ENCODE peak calls at places on chromosomes 12 and 14, in four cellular contexts. One of them, this sample, is unnamed. For H3K36me3, the result is how much of the 10 kb centered on the place peaks cover.

GRCh38 chr12:109134186-109134917 is 18.0 kb downstream of the ACACB start:
- DNase-seq in thoracic aorta: no peak
- DNase-seq in heart right ventricle: peak
- DNase-seq in uterus: peak
- DNase-seq in this sample: peak

GRCh38 chr12:51678086-51678724 is 87.2 kb downstream of the SCN8A start:
- DNase-seq in thoracic aorta: no peak
- DNase-seq in heart right ventricle: no peak
- DNase-seq in uterus: no peak
- DNase-seq in this sample: peak

GRCh38 chr12:56718167-56718566 is 6.9 kb downstream of the NACA start:
- DNase-seq in thoracic aorta: no peak
- DNase-seq in heart right ventricle: no peak
- DNase-seq in uterus: no peak
- DNase-seq in this sample: no peak

GRCh38 chr12:20547788-20548575 is 147.2 kb upstream of the SLCO1C1 start:
- DNase-seq in thoracic aorta: no peak
- DNase-seq in heart right ventricle: peak
- DNase-seq in uterus: no peak
- DNase-seq in this sample: no peak

GRCh38 chr12:30719060-30719459 is 23.4 kb upstream of the IPO8 start:
- DNase-seq in thoracic aorta: no peak
- DNase-seq in heart right ventricle: no peak
- DNase-seq in uterus: no peak
- DNase-seq in this sample: peak

GRCh38 chr14:30330452-30330851 is 228.5 kb upstream of the G2E3 start:
- DNase-seq in thoracic aorta: no peak
- DNase-seq in heart right ventricle: no peak
- DNase-seq in uterus: no peak
- DNase-seq in this sample: peak

GRCh38 chr12:92468358-92469020 is 234.3 kb upstream of the PLEKHG7 start:
- DNase-seq in thoracic aorta: no peak
- DNase-seq in heart right ventricle: no peak
- DNase-seq in uterus: no peak
- DNase-seq in this sample: no peak

GRCh38 chr12:123049398-123050250 is 69.1 kb downstream of the ARL6IP4 start:
- DNase-seq in thoracic aorta: no peak
- DNase-seq in heart right ventricle: no peak
- DNase-seq in uterus: no peak
- DNase-seq in this sample: no peak

GRCh38 chr12:110750784-110751461 is 8.2 kb upstream of the PPP1CC start:
- DNase-seq in thoracic aorta: no peak
- DNase-seq in heart right ventricle: peak
- DNase-seq in uterus: peak
- DNase-seq in this sample: no peak

GRCh38 chr12:106118278-106118820 is 20.4 kb downstream of the NUAK1 start:
- DNase-seq in thoracic aorta: no peak
- DNase-seq in heart right ventricle: no peak
- DNase-seq in uterus: no peak
- DNase-seq in this sample: no peak

GRCh38 chr14:37116933-37117844 is 55.2 kb downstream of the SLC25A21 start:
- DNase-seq in thoracic aorta: no peak
- DNase-seq in heart right ventricle: no peak
- DNase-seq in uterus: no peak
- DNase-seq in this sample: peak

GRCh38 chr12:127193341-127193740 is 1073.6 kb upstream of the TMEM132C start:
- DNase-seq in thoracic aorta: no peak
- DNase-seq in heart right ventricle: no peak
- DNase-seq in uterus: no peak
- DNase-seq in this sample: peak

DNA sequence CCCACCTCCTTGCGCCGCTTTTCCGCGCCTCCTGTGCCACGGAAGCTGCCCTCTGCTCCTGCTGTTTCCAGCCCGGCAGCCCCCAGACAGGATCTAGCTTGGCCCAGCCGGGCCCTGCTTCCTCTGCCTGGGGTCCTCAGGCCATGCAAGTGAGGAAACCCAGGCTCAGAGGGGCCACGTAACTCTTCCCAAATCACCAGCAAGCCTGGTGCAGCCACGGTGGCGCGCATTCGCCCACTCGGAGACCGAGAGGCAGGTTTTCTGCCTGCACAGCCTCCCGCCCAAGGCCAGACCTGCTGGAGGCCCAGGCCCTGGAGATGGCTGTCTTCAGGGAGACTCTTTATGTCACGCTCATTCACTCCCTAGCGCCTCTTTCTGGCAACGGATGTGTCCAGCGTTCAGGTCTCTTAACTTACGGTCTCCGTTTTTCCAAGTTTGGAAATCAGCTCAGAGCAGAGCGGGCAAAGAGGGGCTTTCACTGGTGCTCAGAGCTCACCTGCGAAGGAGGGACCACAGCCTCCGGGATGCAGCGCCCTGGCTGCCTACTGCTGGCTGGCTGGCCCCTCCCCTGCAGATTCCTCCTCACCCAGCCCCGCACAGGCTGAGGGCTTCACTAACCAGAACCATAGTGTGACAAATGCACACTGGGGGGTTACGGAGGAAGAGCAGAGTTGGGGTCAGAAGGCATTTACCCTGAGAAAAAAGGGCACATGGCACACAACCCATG is 20.6 kb upstream of the CEP170B start:
- DNase-seq in thoracic aorta: no peak
- DNase-seq in heart right ventricle: no peak
- DNase-seq in uterus: no peak
- DNase-seq in this sample: no peak
- H3K4me3 ChIP-seq in thoracic aorta: peak
- H3K4me3 ChIP-seq in heart right ventricle: peak
- H3K4me3 ChIP-seq in uterus: no peak
- H3K4me3 ChIP-seq in this sample: no peak

GRCh38 chr12:94875525-94875924 is 128.0 kb downstream of the NDUFA12 start:
- DNase-seq in thoracic aorta: no peak
- DNase-seq in heart right ventricle: no peak
- DNase-seq in uterus: no peak
- DNase-seq in this sample: peak
- TF ChIP-seq CTCF in thoracic aorta: no peak
- TF ChIP-seq CTCF in heart right ventricle: no peak
- TF ChIP-seq CTCF in uterus: peak
- TF ChIP-seq CTCF in this sample: peak

DNA sequence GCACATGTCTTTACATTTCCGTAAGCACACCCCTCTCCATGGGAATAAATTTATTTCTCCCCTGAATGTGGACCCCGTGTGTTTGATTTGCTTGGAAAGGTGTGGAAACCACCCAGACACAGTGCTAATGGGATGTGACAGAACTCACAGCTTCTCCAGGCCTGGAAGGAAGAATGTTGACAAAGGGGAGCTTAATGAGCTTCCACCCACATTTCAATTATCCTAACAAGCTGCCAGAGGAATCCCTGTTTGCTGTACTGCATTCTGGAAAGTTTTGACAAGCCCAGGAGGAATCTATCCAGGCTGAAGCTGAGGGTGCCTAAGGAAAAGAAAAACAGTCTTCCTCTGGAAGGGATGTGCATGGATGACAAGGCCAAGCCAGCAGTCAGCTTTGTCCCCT is 51.2 kb upstream of the CCDC60 start:
- DNase-seq in thoracic aorta: no peak
- DNase-seq in heart right ventricle: no peak
- DNase-seq in uterus: no peak
- DNase-seq in this sample: no peak
- H3K36me3 ChIP-seq in thoracic aorta: under half
- H3K36me3 ChIP-seq in heart right ventricle: under half
- H3K36me3 ChIP-seq in uterus: under half
- H3K36me3 ChIP-seq in this sample: under half

GRCh38 chr12:53004178-53004577 is 2.1 kb upstream of the EIF4B start:
- DNase-seq in thoracic aorta: no peak
- DNase-seq in heart right ventricle: no peak
- DNase-seq in uterus: no peak
- DNase-seq in this sample: peak
- H3K4me3 ChIP-seq in thoracic aorta: no peak
- H3K4me3 ChIP-seq in heart right ventricle: no peak
- H3K4me3 ChIP-seq in uterus: no peak
- H3K4me3 ChIP-seq in this sample: no peak

DNA sequence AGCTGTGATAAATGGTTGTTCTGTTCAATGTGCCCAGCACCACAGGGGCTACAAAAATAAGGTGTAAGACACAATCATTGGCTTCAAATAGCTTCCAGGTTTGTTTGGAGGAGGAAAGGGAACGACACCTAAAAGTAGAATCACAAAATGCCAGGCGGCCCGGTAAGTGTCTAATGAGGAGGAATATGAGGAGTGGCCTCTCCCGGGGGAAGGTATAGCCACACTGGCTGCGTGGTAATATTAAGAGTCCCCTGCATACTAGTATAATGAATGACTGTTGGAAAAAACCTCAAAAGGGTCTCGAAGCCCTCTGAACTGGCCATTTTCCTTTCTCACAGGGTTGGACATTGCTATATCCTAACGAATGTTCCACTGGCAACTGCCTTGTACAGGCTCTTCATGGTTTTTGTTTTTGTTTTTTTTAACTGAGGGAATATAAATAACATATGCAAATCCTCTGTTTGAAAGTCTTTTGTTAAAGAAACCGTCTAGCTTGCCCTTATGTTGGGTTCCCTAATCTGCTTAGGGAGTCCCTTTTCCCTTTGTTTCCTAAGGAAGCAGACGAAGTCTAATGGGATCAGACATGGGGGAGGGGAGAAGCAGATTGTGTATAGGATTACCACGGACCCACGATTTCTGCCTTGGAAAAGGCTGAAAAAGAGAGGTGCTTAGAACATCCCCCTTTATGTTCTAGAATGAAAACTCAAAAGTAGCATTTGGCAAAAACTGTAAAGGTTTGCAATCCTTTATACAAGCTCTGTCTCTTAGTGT is 4.2 kb downstream of the CCDC60 start:
- DNase-seq in thoracic aorta: no peak
- DNase-seq in heart right ventricle: no peak
- DNase-seq in uterus: no peak
- DNase-seq in this sample: no peak
- TF ChIP-seq CTCF in thoracic aorta: no peak
- TF ChIP-seq CTCF in heart right ventricle: no peak
- TF ChIP-seq CTCF in uterus: no peak
- TF ChIP-seq CTCF in this sample: no peak

GRCh38 chr12:112869091-112869490 is 37.7 kb upstream of the OAS1 start:
- DNase-seq in thoracic aorta: no peak
- DNase-seq in heart right ventricle: no peak
- DNase-seq in uterus: no peak
- DNase-seq in this sample: no peak
- H3K36me3 ChIP-seq in thoracic aorta: under half
- H3K36me3 ChIP-seq in heart right ventricle: under half
- H3K36me3 ChIP-seq in uterus: under half
- H3K36me3 ChIP-seq in this sample: under half

This sample was measured in bronchial epithelial cell.